ENCODE peak calls at places on chromosomes 13 and 19, in eight cellular contexts. N is H1, Z is stomach, X is breast epithelium, M is HL-60, W is upper lobe of left lung, T is transverse colon, O is suprapubic skin. R is an unnamed sample.

GRCh38 chr19:46388311-46389095 is 24.9 kb downstream of the CCDC8 start:
- DNase-seq in T (no peak), O (no peak), W (no peak), N (no peak), Z (no peak), X (no peak), M (no peak), R (peak)

GRCh38 chr13:107450931-107451330 is 764.4 kb downstream of the LIG4 start:
- DNase-seq in N (no peak), X (no peak), Z (no peak), T (no peak), M (no peak), O (no peak), W (no peak), R (no peak)

GRCh38 chr13:92808007-92808406 is 418.6 kb upstream of the GPC6 start:
- DNase-seq in T (no peak), N (no peak), O (no peak), M (no peak), Z (no peak), W (no peak), X (no peak), R (no peak)

GRCh38 chr13:112959206-112959605 is 9.8 kb upstream of the MCF2L start:
- DNase-seq in O (peak), W (peak), M (no peak), N (no peak), T (no peak), X (peak), Z (no peak), R (peak)

GRCh38 chr13:30255696-30256095 is 51.7 kb downstream of the KATNAL1 start:
- DNase-seq in O (no peak), W (no peak), M (no peak), X (no peak), N (no peak), Z (no peak), T (no peak), R (no peak)

GRCh38 chr13:32134991-32135390 is 103.4 kb downstream of the FRY start:
- DNase-seq in W (no peak), N (no peak), T (no peak), X (no peak), Z (no peak), O (no peak), M (no peak), R (no peak)

GRCh38 chr13:68047889-68048288 is 817.8 kb upstream of the PCDH9 start:
- DNase-seq in T (no peak), O (no peak), N (no peak), X (no peak), Z (no peak), M (no peak), W (no peak), R (no peak)

GRCh38 chr13:20728579-20729300 is 25.2 kb downstream of the IL17D start:
- DNase-seq in N (no peak), M (no peak), W (no peak), T (no peak), Z (no peak), O (no peak), X (no peak), R (no peak)

GRCh38 chr19:38831142-38831605 is 420 bp downstream of the ECH1 start:
- DNase-seq in Z (peak), M (no peak), W (peak), X (peak), N (no peak), T (peak), O (peak), R (peak)

GRCh38 chr13:113938716-113939115 is 35.2 kb downstream of the C13orf46 start:
- DNase-seq in N (no peak), T (no peak), W (no peak), X (no peak), M (no peak), Z (no peak), O (no peak), R (no peak)

DNA sequence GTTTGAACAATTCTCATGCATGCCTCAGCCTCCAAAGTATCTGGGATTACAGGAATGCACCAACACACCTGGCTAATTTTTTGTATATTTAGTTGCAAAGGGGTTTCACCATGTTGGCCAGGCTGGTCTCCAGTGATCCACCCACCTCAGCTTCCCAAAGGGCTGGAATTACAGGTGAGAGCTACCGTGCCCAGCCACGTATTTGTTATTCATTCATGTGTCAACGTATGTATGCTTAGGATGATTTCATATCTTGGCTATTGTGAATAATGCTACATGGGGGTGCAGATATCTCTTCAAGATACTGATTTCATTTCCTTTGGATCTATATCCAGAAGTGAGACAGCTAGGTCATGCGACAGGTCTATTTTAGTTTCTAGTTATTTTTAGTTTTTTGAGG is 113.4 kb downstream of the TSHZ3 start:
- DNase-seq in O (no peak), W (no peak), X (no peak), T (no peak), Z (no peak), M (no peak), N (no peak), R (no peak)
- TF ChIP-seq POLR2AphosphoS5 in O (no peak), W (no peak), X (no peak), T (no peak), Z (no peak), M (no peak), N (no peak), R (no peak)

GRCh38 chr13:23321534-23322241 is 111.8 kb downstream of the SACS start:
- DNase-seq in X (no peak), M (no peak), Z (no peak), W (no peak), N (no peak), T (peak), O (no peak), R (peak)
- TF ChIP-seq POLR2AphosphoS5 in X (no peak), M (no peak), Z (no peak), W (no peak), N (no peak), T (peak), O (no peak), R (no peak)

GRCh38 chr19:3340340-3340739 is 26.0 kb upstream of the NFIC start:
- DNase-seq in M (no peak), Z (no peak), T (no peak), X (no peak), W (no peak), O (no peak), N (no peak), R (no peak)

GRCh38 chr19:3336680-3337523 is 29.5 kb upstream of the NFIC start:
- DNase-seq in W (peak), X (peak), M (no peak), Z (peak), N (no peak), T (peak), O (peak), R (peak)

GRCh38 chr19:3335431-3336350 is 30.7 kb upstream of the NFIC start:
- DNase-seq in X (no peak), M (no peak), Z (peak), N (no peak), T (peak), W (peak), O (no peak), R (peak)

GRCh38 chr19:3336351-3336679 is 30.1 kb upstream of the NFIC start:
- DNase-seq in X (no peak), W (no peak), N (no peak), T (no peak), Z (no peak), M (no peak), O (no peak), R (no peak)

GRCh38 chr19:3338541-3339181 is 27.7 kb upstream of the NFIC start:
- DNase-seq in Z (peak), M (peak), X (peak), T (peak), O (no peak), N (no peak), W (peak), R (peak)
- TF ChIP-seq POLR2AphosphoS5 in Z (no peak), M (no peak), X (no peak), T (peak), O (no peak), N (no peak), W (peak), R (no peak)

DNA sequence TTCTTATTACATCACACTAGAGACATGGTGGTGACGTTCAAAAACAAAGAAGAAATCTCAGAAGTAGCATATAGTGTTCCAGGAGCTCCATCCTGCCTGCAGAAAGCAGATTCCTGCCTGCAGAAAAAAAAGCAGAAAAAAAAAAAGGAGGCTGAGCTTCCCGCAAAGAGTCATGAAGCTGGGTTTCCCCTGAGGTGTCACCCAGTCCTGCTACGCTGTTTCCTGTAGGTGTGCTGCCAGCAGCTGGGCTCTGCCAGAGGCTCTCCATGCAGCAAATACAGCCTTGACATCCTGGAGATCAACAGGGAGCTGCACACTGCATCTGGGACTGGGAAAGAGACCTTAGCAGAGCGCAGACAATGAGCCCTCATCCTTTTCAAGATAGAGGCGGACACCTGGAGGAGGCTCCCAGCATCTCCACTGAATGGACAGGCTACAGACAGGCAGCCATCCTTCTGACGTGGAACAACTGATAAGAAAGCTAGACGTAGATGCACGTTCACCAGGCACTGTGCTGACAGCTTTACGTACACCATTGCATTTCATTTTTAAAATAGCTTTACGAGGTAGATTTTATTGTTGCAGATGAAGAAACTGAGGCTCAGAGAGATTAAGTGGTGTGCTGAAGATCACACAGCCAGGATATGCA is 350.9 kb downstream of the FOXO1 start:
- DNase-seq in X (peak), Z (no peak), M (no peak), O (no peak), W (no peak), N (no peak), T (no peak), R (no peak)
- TF ChIP-seq POLR2AphosphoS5 in X (no peak), Z (no peak), M (no peak), O (no peak), W (no peak), N (no peak), T (no peak), R (no peak)

DNA sequence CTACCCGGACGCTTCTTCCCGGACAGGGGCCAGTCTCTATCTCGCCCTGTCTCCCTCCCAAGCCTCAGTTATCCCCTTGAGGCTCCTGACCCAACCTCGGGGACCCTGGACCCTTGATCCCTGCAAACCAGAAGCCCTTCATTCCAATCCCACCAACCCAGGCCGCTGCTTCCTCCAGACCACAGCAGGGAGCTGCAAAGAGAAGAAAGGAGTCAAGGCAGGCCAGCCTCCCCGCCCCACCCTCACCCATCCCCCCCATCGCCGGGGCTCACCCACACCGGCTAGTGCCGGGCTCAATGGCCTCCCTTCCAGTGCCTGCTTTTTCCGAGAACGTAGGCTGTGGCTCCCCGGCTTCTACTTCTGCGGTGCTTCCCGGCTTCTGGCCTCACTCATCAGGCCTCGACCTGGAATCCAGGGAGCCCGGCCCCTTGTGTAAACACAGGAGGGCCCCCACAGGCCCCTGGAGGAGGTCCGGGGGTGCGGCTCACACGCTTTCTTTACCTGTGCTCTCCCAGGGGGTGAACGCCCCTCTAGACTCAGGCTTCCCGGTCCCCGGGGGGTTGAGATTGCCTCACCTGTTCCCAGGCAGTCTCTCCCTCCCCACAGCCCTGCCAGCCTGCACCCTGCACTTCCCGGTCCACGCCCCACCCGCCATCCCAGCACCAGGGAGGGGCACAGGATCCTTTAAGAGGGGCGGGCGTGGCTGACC is at the start of gene FAM83E:
- DNase-seq in X (no peak), M (no peak), O (no peak), T (peak), W (peak), Z (peak), N (no peak), R (no peak)
- TF ChIP-seq POLR2AphosphoS5 in X (no peak), M (peak), O (peak), T (peak), W (peak), Z (no peak), N (peak), R (no peak)

GRCh38 chr19:4518345-4519171 is at the start of gene PLIN4:
- DNase-seq in N (no peak), Z (peak), W (no peak), O (no peak), M (no peak), X (peak), T (peak), R (peak)

GRCh38 chr19:4521170-4521887 is 3.0 kb upstream of the PLIN4 start:
- DNase-seq in Z (no peak), O (no peak), W (no peak), M (no peak), X (no peak), N (no peak), T (no peak), R (no peak)

GRCh38 chr19:4517451-4518057 is 732 bp downstream of the PLIN4 start:
- DNase-seq in Z (no peak), W (no peak), O (no peak), N (no peak), T (no peak), M (no peak), X (no peak), R (no peak)

GRCh38 chr19:4519172-4519496 is 848 bp upstream of the PLIN4 start:
- DNase-seq in M (no peak), X (no peak), N (no peak), T (no peak), O (no peak), Z (no peak), W (no peak), R (no peak)

DNA sequence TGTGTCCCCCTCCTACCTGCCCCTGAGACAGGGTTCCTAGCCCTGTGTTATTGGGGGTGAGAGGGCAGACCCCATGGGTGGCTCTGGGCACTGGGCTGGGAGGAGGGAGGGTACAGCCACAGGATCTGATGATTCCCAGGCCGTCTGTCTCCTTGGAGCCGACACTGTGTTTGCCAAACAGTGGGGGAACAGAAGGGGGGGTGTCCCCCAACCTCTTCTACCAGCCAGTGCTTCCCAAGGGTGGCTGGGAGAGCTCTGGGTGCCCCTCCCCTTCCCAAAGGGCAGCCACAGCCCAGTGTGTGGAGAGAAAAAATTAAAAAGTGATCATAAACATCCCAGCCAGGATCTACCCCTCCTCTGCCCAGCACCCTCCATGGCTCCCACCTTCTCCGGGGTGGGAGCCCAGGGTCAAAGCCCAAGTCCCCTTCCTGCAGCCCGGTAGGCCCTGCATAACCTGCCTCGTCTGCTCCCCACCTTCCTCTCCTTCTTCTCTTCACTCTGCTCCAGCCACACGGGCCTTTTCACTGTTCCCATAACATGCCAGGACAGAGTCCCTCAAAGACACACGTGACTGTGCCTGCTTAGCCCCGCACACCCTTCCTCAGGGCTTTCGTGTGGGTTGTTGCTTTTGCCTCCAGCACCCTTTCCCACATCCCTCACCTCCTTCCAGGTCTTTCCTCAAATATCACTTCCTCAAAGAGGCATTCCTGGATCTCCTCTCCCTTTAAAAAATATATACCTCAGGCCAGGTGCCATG is 1.4 kb upstream of the PLIN4 start:
- DNase-seq in O (no peak), X (peak), Z (no peak), W (no peak), M (no peak), N (no peak), T (peak), R (peak)
- TF ChIP-seq POLR2AphosphoS5 in O (no peak), X (no peak), Z (peak), W (no peak), M (no peak), N (no peak), T (peak), R (peak)